ENCODE peak calls at places on chromosomes 12 and 14, in six cellular contexts. C is T-helper 17 cell, V is AG10803, K is T-helper 2 cell, D is SK-MEL-5, F is spleen. W is an unnamed sample.

GRCh38 chr12:24424889-24425600 is 475.6 kb upstream of the SOX5 start:
- DNase-seq in F (no peak), C (no peak), K (peak), V (no peak), D (no peak), W (no peak)

GRCh38 chr12:72540811-72541210 is 268.6 kb downstream of the TRHDE start:
- DNase-seq in K (no peak), V (peak), F (no peak), D (no peak), C (no peak), W (no peak)

GRCh38 chr12:58341791-58342190 is 400.4 kb downstream of the ATP23 start:
- DNase-seq in F (no peak), C (no peak), K (no peak), D (no peak), V (peak), W (no peak)

GRCh38 chr12:14618990-14619389 is 51.3 kb upstream of the PLBD1 start:
- DNase-seq in C (no peak), V (peak), F (no peak), K (peak), D (peak), W (no peak)

GRCh38 chr12:28130625-28131598 is 59.3 kb upstream of the CCDC91 start:
- DNase-seq in V (peak), K (no peak), D (no peak), C (no peak), F (peak), W (no peak)

GRCh38 chr12:41919526-41920305 is 225.0 kb downstream of the GXYLT1 start:
- DNase-seq in V (no peak), F (no peak), K (no peak), D (no peak), C (no peak), W (no peak)

GRCh38 chr12:11446372-11446771 is 51.0 kb upstream of the PRB2 start:
- DNase-seq in K (no peak), C (no peak), F (no peak), V (peak), D (no peak), W (no peak)

GRCh38 chr12:108896331-108896730 is 16.4 kb downstream of the DAO start:
- DNase-seq in C (no peak), V (no peak), F (peak), K (no peak), D (no peak), W (no peak)

GRCh38 chr12:42039146-42039545 is 105.5 kb downstream of the GXYLT1 start:
- DNase-seq in K (no peak), C (no peak), F (no peak), D (peak), V (peak), W (no peak)

GRCh38 chr14:71439247-71439646 is 493.0 kb upstream of the RGS6 start:
- DNase-seq in V (no peak), K (no peak), F (no peak), C (no peak), D (no peak), W (no peak)

GRCh38 chr12:47838286-47838931 is 18.7 kb upstream of the HDAC7 start:
- DNase-seq in V (peak), K (peak), D (peak), F (no peak), C (no peak), W (no peak)

GRCh38 chr12:113112043-113112899 is 23.3 kb downstream of the RASAL1 start:
- DNase-seq in V (no peak), F (no peak), C (no peak), K (no peak), D (no peak), W (no peak)

GRCh38 chr12:16238661-16239060 is 38.8 kb downstream of the SLC15A5 start:
- DNase-seq in V (peak), D (no peak), F (no peak), K (no peak), C (no peak), W (no peak)

GRCh38 chr12:66647034-66647691 is 31.7 kb downstream of the GRIP1 start:
- DNase-seq in D (peak), K (no peak), F (no peak), C (no peak), V (peak), W (peak)

GRCh38 chr12:110157539-110157938 is 33.4 kb downstream of the IFT81 start:
- DNase-seq in C (no peak), D (no peak), V (no peak), K (no peak), F (no peak), W (no peak)

GRCh38 chr14:94940263-94940993 is 170.5 kb upstream of the GSC start:
- DNase-seq in F (no peak), V (no peak), C (no peak), D (no peak), K (no peak), W (no peak)

GRCh38 chr14:97299661-97300060 is 502.5 kb downstream of the VRK1 start:
- DNase-seq in K (peak), V (no peak), D (peak), C (no peak), F (no peak), W (no peak)

GRCh38 chr12:112018571-112019237 is 5.5 kb downstream of the ERP29 start:
- DNase-seq in F (no peak), V (peak), D (no peak), C (no peak), K (no peak), W (no peak)

W was measured in 8988T.